ENCODE peak calls at places on chromosomes 13 and 19, in five cellular contexts. One of them, this sample, is unnamed.

GRCh38 chr19:38276942-38277517 is 12.7 kb downstream of the SPINT2 start:
- DNase-seq in nucleus accumbens: no peak
- DNase-seq in myocyte: no peak
- DNase-seq in psoas muscle: no peak
- DNase-seq in anterior cingulate cortex: no peak
- DNase-seq in this sample: no peak

GRCh38 chr19:6963937-6964336 is 57.3 kb downstream of the MBD3L2B start:
- DNase-seq in nucleus accumbens: no peak
- DNase-seq in myocyte: no peak
- DNase-seq in psoas muscle: no peak
- DNase-seq in anterior cingulate cortex: no peak
- DNase-seq in this sample: no peak

GRCh38 chr13:26412263-26412662 is 145.2 kb upstream of the WASF3 start:
- DNase-seq in nucleus accumbens: no peak
- DNase-seq in myocyte: no peak
- DNase-seq in psoas muscle: no peak
- DNase-seq in anterior cingulate cortex: no peak
- DNase-seq in this sample: no peak

GRCh38 chr13:50672025-50672424 is 171.5 kb downstream of the DLEU7 start:
- DNase-seq in nucleus accumbens: no peak
- DNase-seq in myocyte: no peak
- DNase-seq in psoas muscle: no peak
- DNase-seq in anterior cingulate cortex: no peak
- DNase-seq in this sample: no peak

GRCh38 chr13:42083138-42083770 is 34.8 kb downstream of the DGKH start:
- DNase-seq in nucleus accumbens: no peak
- DNase-seq in myocyte: no peak
- DNase-seq in psoas muscle: no peak
- DNase-seq in anterior cingulate cortex: no peak
- DNase-seq in this sample: no peak

GRCh38 chr19:16615788-16616187 is 12.2 kb downstream of the MED26 start:
- DNase-seq in nucleus accumbens: no peak
- DNase-seq in myocyte: no peak
- DNase-seq in psoas muscle: no peak
- DNase-seq in anterior cingulate cortex: no peak
- DNase-seq in this sample: no peak

GRCh38 chr19:3275583-3276340 is 51.3 kb downstream of the CELF5 start:
- DNase-seq in nucleus accumbens: peak
- DNase-seq in myocyte: no peak
- DNase-seq in psoas muscle: peak
- DNase-seq in anterior cingulate cortex: no peak
- DNase-seq in this sample: peak

GRCh38 chr19:18322318-18322758 is 538 bp downstream of the LSM4 start:
- DNase-seq in nucleus accumbens: no peak
- DNase-seq in myocyte: peak
- DNase-seq in psoas muscle: peak
- DNase-seq in anterior cingulate cortex: no peak
- DNase-seq in this sample: no peak

GRCh38 chr19:46134527-46134926 is 10.0 kb upstream of the IGFL3 start:
- DNase-seq in nucleus accumbens: no peak
- DNase-seq in myocyte: peak
- DNase-seq in psoas muscle: no peak
- DNase-seq in anterior cingulate cortex: no peak
- DNase-seq in this sample: no peak

GRCh38 chr13:36475468-36475867 is 43.2 kb downstream of the CCNA1 start:
- DNase-seq in nucleus accumbens: no peak
- DNase-seq in myocyte: no peak
- DNase-seq in psoas muscle: no peak
- DNase-seq in anterior cingulate cortex: no peak
- DNase-seq in this sample: no peak

GRCh38 chr13:100646030-100646673 is 28.4 kb downstream of the TMTC4 start:
- DNase-seq in nucleus accumbens: peak
- DNase-seq in myocyte: peak
- DNase-seq in psoas muscle: no peak
- DNase-seq in anterior cingulate cortex: peak
- DNase-seq in this sample: no peak

GRCh38 chr19:58356236-58356970 is 3.1 kb upstream of the A1BG start:
- DNase-seq in nucleus accumbens: no peak
- DNase-seq in myocyte: peak
- DNase-seq in psoas muscle: no peak
- DNase-seq in anterior cingulate cortex: no peak
- DNase-seq in this sample: no peak

GRCh38 chr13:40130871-40131636 is 475.6 kb downstream of the COG6 start:
- DNase-seq in nucleus accumbens: no peak
- DNase-seq in myocyte: no peak
- DNase-seq in psoas muscle: no peak
- DNase-seq in anterior cingulate cortex: no peak
- DNase-seq in this sample: no peak

GRCh38 chr19:11194657-11195056 is 2.7 kb downstream of the KANK2 start:
- DNase-seq in nucleus accumbens: no peak
- DNase-seq in myocyte: no peak
- DNase-seq in psoas muscle: no peak
- DNase-seq in anterior cingulate cortex: no peak
- DNase-seq in this sample: no peak

GRCh38 chr13:27923794-27924528 is 4.2 kb downstream of the PDX1 start:
- DNase-seq in nucleus accumbens: no peak
- DNase-seq in myocyte: no peak
- DNase-seq in psoas muscle: no peak
- DNase-seq in anterior cingulate cortex: no peak
- DNase-seq in this sample: no peak

GRCh38 chr19:43464089-43464775 is 1.2 kb downstream of the LYPD3 start:
- DNase-seq in nucleus accumbens: peak
- DNase-seq in myocyte: no peak
- DNase-seq in psoas muscle: peak
- DNase-seq in anterior cingulate cortex: peak
- DNase-seq in this sample: peak

GRCh38 chr13:60623131-60623530 is 226.1 kb downstream of the TDRD3 start:
- DNase-seq in nucleus accumbens: no peak
- DNase-seq in myocyte: no peak
- DNase-seq in psoas muscle: no peak
- DNase-seq in anterior cingulate cortex: no peak
- DNase-seq in this sample: no peak

This sample was measured in uterus.